ENCODE peak calls at places on chromosomes 3 and 15, in seven cellular contexts. V, B, Z, P, H, E and Q are unnamed samples. For H3K4me1, the result is how much of the 10 kb centered on the place peaks cover.

GRCh38 chr3:28207000-28207733 is 34.3 kb upstream of the CMC1 start:
- DNase-seq in B (no peak), V (no peak), H (no peak), Z (no peak), P (no peak), E (no peak), Q (no peak)

GRCh38 chr15:65583701-65584100 is 27.2 kb downstream of the INTS14 start:
- DNase-seq in V (no peak), B (no peak), Z (no peak), P (no peak), H (no peak), E (no peak), Q (no peak)

GRCh38 chr3:52784021-52784621 is 6.7 kb downstream of the ITIH1 start:
- DNase-seq in H (no peak), E (peak), B (no peak), V (no peak), P (peak), Z (no peak), Q (no peak)

GRCh38 chr15:75508741-75509532 is 57.4 kb upstream of the SIN3A start:
- DNase-seq in V (no peak), B (no peak), Z (peak), H (no peak), E (no peak), P (no peak), Q (no peak)

GRCh38 chr3:184908859-184909258 is 96.9 kb downstream of the VPS8 start:
- DNase-seq in B (no peak), E (no peak), P (no peak), Z (no peak), V (no peak), H (no peak), Q (no peak)

GRCh38 chr3:114178770-114179368 is at the start of gene DRD3:
- DNase-seq in P (no peak), V (no peak), E (no peak), H (no peak), Z (peak), B (no peak), Q (no peak)

GRCh38 chr3:44511238-44511567 is 33.7 kb upstream of the ZNF445 start:
- DNase-seq in E (no peak), P (no peak), B (no peak), Z (no peak), H (no peak), V (no peak), Q (no peak)

GRCh38 chr3:22231061-22231460 is 480.1 kb upstream of the ZNF385D start:
- DNase-seq in E (no peak), V (no peak), B (no peak), Z (peak), P (no peak), H (no peak), Q (no peak)

GRCh38 chr3:126948980-126949535 is 33.9 kb upstream of the PLXNA1 start:
- DNase-seq in B (no peak), P (peak), Z (no peak), V (no peak), E (no peak), H (no peak), Q (no peak)

GRCh38 chr3:177904661-177905060 is 631.6 kb upstream of the KCNMB2 start:
- DNase-seq in B (no peak), P (no peak), Z (no peak), H (no peak), E (no peak), V (no peak), Q (no peak)

GRCh38 chr3:42179110-42179725 is 86.8 kb downstream of the CCK start:
- DNase-seq in V (no peak), Z (peak), P (no peak), H (no peak), B (no peak), E (peak), Q (no peak)

GRCh38 chr15:90838066-90838465 is 30.3 kb upstream of the FURIN start:
- DNase-seq in V (peak), P (peak), E (no peak), Z (no peak), H (no peak), B (no peak), Q (no peak)

GRCh38 chr3:73503781-73504180 is 121.0 kb downstream of the PDZRN3 start:
- DNase-seq in P (no peak), H (no peak), E (no peak), Z (no peak), V (no peak), B (no peak), Q (no peak)

GRCh38 chr3:72517325-72517724 is 330.9 kb downstream of the SHQ1 start:
- DNase-seq in V (no peak), E (no peak), B (no peak), P (no peak), H (no peak), Z (no peak), Q (no peak)

GRCh38 chr15:89912674-89913396 is at the start of gene ARPIN:
- DNase-seq in Z (peak), P (no peak), B (peak), H (no peak), V (peak), E (peak), Q (no peak)

GRCh38 chr15:99951471-99951870 is 218.2 kb upstream of the LYSMD4 start:
- DNase-seq in B (no peak), E (no peak), Z (no peak), P (no peak), V (no peak), H (no peak), Q (no peak)

GRCh38 chr3:81554348-81554747 is 207.1 kb downstream of the GBE1 start:
- DNase-seq in Z (no peak), E (no peak), H (no peak), B (no peak), P (no peak), V (no peak), Q (no peak)

GRCh38 chr3:154148541-154148940 is 27.4 kb downstream of the ARHGEF26 start:
- DNase-seq in Z (no peak), B (no peak), H (no peak), P (no peak), V (no peak), E (no peak), Q (no peak)

GRCh38 chr15:25807063-25807462 is 56.1 kb downstream of the ATP10A start:
- DNase-seq in P (no peak), H (no peak), E (no peak), B (no peak), V (no peak), Z (no peak), Q (no peak)

GRCh38 chr3:66038726-66039589 is at the start of gene MAGI1:
- DNase-seq in V (peak), Z (peak), B (peak), P (peak), E (peak), H (peak), Q (no peak)

GRCh38 chr15:41934843-41935242 is 37.5 kb downstream of the EHD4 start:
- DNase-seq in Z (peak), P (peak), B (peak), H (no peak), E (no peak), V (peak), Q (no peak)

GRCh38 chr15:41936155-41936554 is 36.2 kb downstream of the EHD4 start:
- DNase-seq in V (no peak), E (no peak), Z (no peak), H (no peak), B (no peak), P (no peak), Q (no peak)

GRCh38 chr15:41933771-41934170 is 38.6 kb downstream of the EHD4 start:
- DNase-seq in Z (peak), H (no peak), E (no peak), B (peak), P (no peak), V (no peak), Q (no peak)

GRCh38 chr15:41936649-41937567 is 35.4 kb downstream of the EHD4 start:
- DNase-seq in E (no peak), Z (peak), H (no peak), P (peak), B (peak), V (peak), Q (no peak)

DNA sequence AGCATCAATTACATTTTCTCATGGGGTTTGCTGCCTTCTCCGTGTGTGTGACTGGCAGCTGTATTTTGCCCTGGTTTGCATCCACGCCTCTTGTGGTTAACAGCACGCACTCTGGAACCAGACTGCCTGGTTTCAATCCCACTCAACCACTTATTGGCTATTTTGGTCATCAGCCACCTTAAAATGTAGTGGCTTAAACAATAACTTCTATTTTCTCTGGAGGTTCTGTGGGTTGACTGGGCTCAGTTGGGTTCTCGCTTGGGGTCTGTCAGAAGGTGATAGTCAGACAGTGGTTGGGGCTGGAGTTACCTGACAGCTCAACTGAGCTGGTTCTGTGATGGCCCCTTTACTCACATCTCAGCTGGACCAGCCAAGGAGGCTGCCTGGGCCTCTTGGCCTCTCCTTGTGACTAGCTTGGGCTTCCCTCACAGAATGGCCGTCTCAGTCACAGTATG is 36.8 kb downstream of the EHD4 start:
- DNase-seq in V (no peak), P (no peak), H (no peak), Z (no peak), B (no peak), E (no peak), Q (no peak)
- H3K4me1 ChIP-seq in V (under half), P (half or more), H (half or more), Z (under half), B (under half), E (under half), Q (half or more)

GRCh38 chr3:182455011-182455410 is 338.3 kb upstream of the ATP11B start:
- DNase-seq in Z (no peak), P (no peak), V (no peak), E (no peak), H (no peak), B (no peak), Q (no peak)

GRCh38 chr3:182450942-182451607 is 342.2 kb upstream of the ATP11B start:
- DNase-seq in V (no peak), B (no peak), Z (no peak), H (no peak), P (no peak), E (no peak), Q (no peak)

GRCh38 chr3:182451871-182452270 is 341.4 kb upstream of the ATP11B start:
- DNase-seq in P (no peak), H (no peak), V (no peak), B (no peak), E (no peak), Z (no peak), Q (no peak)
- H3K27ac ChIP-seq in P (no peak), H (no peak), V (no peak), B (no peak), E (no peak), Z (no peak), Q (no peak)

GRCh38 chr3:183697610-183698317 is at the start of gene YEATS2:
- DNase-seq in P (peak), B (peak), V (peak), E (peak), H (no peak), Z (peak), Q (peak)
- TF ChIP-seq POLR2A in P (no peak), B (no peak), V (peak), E (peak), H (peak), Z (peak), Q (no peak)

DNA sequence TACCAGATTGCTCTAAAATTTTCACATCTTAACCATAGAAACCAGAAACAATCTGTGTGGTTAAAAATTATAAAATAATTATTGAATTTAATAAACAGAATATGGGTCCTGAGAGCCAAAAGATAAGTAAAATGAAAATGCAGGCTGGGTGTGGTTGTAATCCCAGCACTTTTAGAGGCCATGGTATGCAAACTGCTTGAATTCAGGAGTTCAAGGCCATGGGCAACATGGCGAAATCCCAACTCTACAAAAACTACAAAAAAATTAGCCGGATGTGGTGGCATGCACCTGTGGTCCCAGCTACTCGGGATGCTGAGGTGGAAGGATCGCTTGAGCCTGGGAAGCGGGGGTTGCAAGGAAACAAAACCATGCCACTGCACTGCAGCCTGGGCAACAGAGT is 236.1 kb downstream of the STAG1 start:
- DNase-seq in E (no peak), B (no peak), P (no peak), Z (peak), V (no peak), H (no peak), Q (no peak)
- H3K4me1 ChIP-seq in E (under half), B (under half), P (under half), Z (under half), V (under half), H (under half), Q (under half)

GRCh38 chr3:36924748-36925521 is 19.9 kb downstream of the TRANK1 start:
- DNase-seq in Z (no peak), E (no peak), V (no peak), P (no peak), H (no peak), B (no peak), Q (no peak)

GRCh38 chr3:36920884-36921567 is 23.8 kb downstream of the TRANK1 start:
- DNase-seq in B (no peak), E (no peak), V (no peak), P (no peak), H (no peak), Z (no peak), Q (no peak)

GRCh38 chr3:36926292-36926897 is 18.5 kb downstream of the TRANK1 start:
- DNase-seq in H (no peak), E (no peak), V (no peak), B (no peak), P (no peak), Z (no peak), Q (no peak)

GRCh38 chr3:36923981-36924747 is 20.7 kb downstream of the TRANK1 start:
- DNase-seq in H (no peak), E (no peak), B (no peak), Z (no peak), P (no peak), V (no peak), Q (no peak)

GRCh38 chr3:36923523-36923943 is 21.3 kb downstream of the TRANK1 start:
- DNase-seq in E (no peak), V (peak), B (no peak), H (no peak), P (peak), Z (peak), Q (no peak)
- H3K27ac ChIP-seq in E (no peak), V (no peak), B (no peak), H (no peak), P (peak), Z (no peak), Q (no peak)